ENCODE peak calls at places on chromosomes 13 and 19, in four cellular contexts. O, H, S and E are unnamed samples.

GRCh38 chr19:14440049-14440448 is 6.9 kb downstream of the PKN1 start:
- DNase-seq in H (peak), S (peak), O (no peak), E (peak)

GRCh38 chr13:65594255-65594654 is 1635.9 kb downstream of the PCDH9 start:
- DNase-seq in S (no peak), O (no peak), H (no peak), E (no peak)

GRCh38 chr13:87274209-87274819 is 396.9 kb upstream of the SLITRK5 start:
- DNase-seq in S (peak), H (peak), O (peak), E (no peak)

GRCh38 chr13:42328672-42329071 is 56.7 kb downstream of the AKAP11 start:
- DNase-seq in S (no peak), H (no peak), O (no peak), E (no peak)

GRCh38 chr13:49399801-49400472 is 43.9 kb downstream of the CAB39L start:
- DNase-seq in O (peak), S (no peak), H (peak), E (no peak)

GRCh38 chr13:99007414-99007986 is 29.6 kb upstream of the DOCK9 start:
- DNase-seq in H (no peak), S (no peak), O (no peak), E (no peak)

GRCh38 chr19:50001158-50001557 is 24.0 kb downstream of the VRK3 start:
- DNase-seq in H (no peak), O (no peak), S (no peak), E (no peak)

GRCh38 chr13:29522044-29522685 is 73.3 kb downstream of the SLC7A1 start:
- DNase-seq in H (peak), O (no peak), S (no peak), E (no peak)

GRCh38 chr13:97653741-97654140 is 219.8 kb downstream of the RAP2A start:
- DNase-seq in H (peak), S (no peak), O (no peak), E (no peak)

GRCh38 chr13:22114630-22115311 is 443.9 kb downstream of the FGF9 start:
- DNase-seq in O (no peak), S (no peak), H (peak), E (no peak)

GRCh38 chr13:95137096-95137495 is 164.2 kb downstream of the ABCC4 start:
- DNase-seq in S (no peak), O (peak), H (no peak), E (no peak)

GRCh38 chr19:10079031-10079453 is 7.1 kb upstream of the SHFL start:
- DNase-seq in H (no peak), S (no peak), O (no peak), E (no peak)